ENCODE peak calls at places on chromosomes 6 and 20, in four cellular contexts. P is NCI-H2081; F is CD4-positive, alpha-beta memory T cell; V is activated naive CD4-positive, alpha-beta T cell treated with anti-CD3 and anti-CD28 coated beads for 36 hours. H is an unnamed sample.

GRCh38 chr20:23582293-23582692 is 14.0 kb upstream of the CST9L start:
- DNase-seq in F (no peak), P (no peak), V (no peak), H (no peak)

GRCh38 chr6:136788069-136788902 is 4.0 kb downstream of the MAP3K5 start:
- DNase-seq in V (no peak), P (no peak), F (peak), H (no peak)

GRCh38 chr6:75991941-75992340 is 80.5 kb downstream of the IMPG1 start:
- DNase-seq in F (no peak), V (no peak), P (no peak), H (no peak)

GRCh38 chr6:3808189-3808588 is 41.0 kb upstream of the FAM50B start:
- DNase-seq in F (no peak), V (no peak), P (no peak), H (no peak)

GRCh38 chr6:7726416-7727149 is 684 bp downstream of the BMP6 start:
- DNase-seq in V (no peak), P (peak), F (no peak), H (peak)

GRCh38 chr6:126054802-126055201 is 68.5 kb downstream of the TRMT11 start:
- DNase-seq in P (no peak), F (no peak), V (no peak), H (no peak)

GRCh38 chr20:61712632-61713031 is 353.0 kb downstream of the TAF4 start:
- DNase-seq in F (no peak), P (no peak), V (no peak), H (peak)

GRCh38 chr20:49052334-49052733 is 6.2 kb downstream of the CSE1L start:
- DNase-seq in F (no peak), V (no peak), P (no peak), H (no peak)

GRCh38 chr20:43736588-43737091 is 9.8 kb upstream of the GTSF1L start:
- DNase-seq in F (no peak), P (no peak), V (peak), H (no peak)

GRCh38 chr20:51616060-51616459 is 73.5 kb upstream of the NFATC2 start:
- DNase-seq in P (no peak), V (no peak), F (no peak), H (peak)

GRCh38 chr20:47704746-47705496 is 80.4 kb downstream of the SULF2 start:
- DNase-seq in F (no peak), V (no peak), P (no peak), H (no peak)

GRCh38 chr6:43800746-43801488 is 30.9 kb downstream of the VEGFA start:
- DNase-seq in F (no peak), V (no peak), P (no peak), H (no peak)

GRCh38 chr20:17628101-17628841 is 53.8 kb downstream of the RRBP1 start:
- DNase-seq in V (no peak), P (no peak), F (no peak), H (no peak)

GRCh38 chr6:16781348-16782169 is 20.3 kb upstream of the ATXN1 start:
- DNase-seq in V (no peak), F (no peak), P (no peak), H (no peak)

GRCh38 chr6:54243699-54244098 is 64.5 kb upstream of the TINAG start:
- DNase-seq in V (no peak), F (no peak), P (no peak), H (no peak)

GRCh38 chr6:42103218-42103617 is 39.2 kb downstream of the C6orf132 start:
- DNase-seq in P (no peak), V (no peak), F (no peak), H (no peak)

H was measured in RPMI8226.